ENCODE peak calls at places on chromosome 20, in six cellular contexts. L, R, J, Q, K and C are unnamed samples.

GRCh38 chr20:44033344-44033743 is 118.7 kb downstream of the TOX2 start:
- DNase-seq in L (no peak), R (no peak), J (no peak), Q (no peak), K (no peak), C (no peak)

GRCh38 chr20:8875586-8875985 is 193.3 kb upstream of the PLCB4 start:
- DNase-seq in L (no peak), R (no peak), J (no peak), Q (no peak), K (no peak), C (no peak)

GRCh38 chr20:3407426-3408250 is at the start of gene DNAAF9:
- DNase-seq in L (peak), R (peak), J (no peak), Q (peak), K (peak), C (peak)

GRCh38 chr20:47776639-47777038 is 8.6 kb downstream of the SULF2 start:
- DNase-seq in L (no peak), R (no peak), J (no peak), Q (no peak), K (no peak), C (no peak)

GRCh38 chr20:37911838-37912273 is 8.9 kb downstream of the VSTM2L start:
- DNase-seq in L (no peak), R (no peak), J (no peak), Q (peak), K (no peak), C (peak)

GRCh38 chr20:63049191-63049518 is 42.4 kb upstream of the BHLHE23 start:
- DNase-seq in L (no peak), R (no peak), J (no peak), Q (no peak), K (no peak), C (no peak)

GRCh38 chr20:63086421-63087235 is 79.9 kb upstream of the BHLHE23 start:
- DNase-seq in L (no peak), R (no peak), J (no peak), Q (no peak), K (no peak), C (no peak)

GRCh38 chr20:36399147-36399968 is 93.2 kb downstream of the DLGAP4 start:
- DNase-seq in L (peak), R (no peak), J (peak), Q (peak), K (no peak), C (peak)

GRCh38 chr20:20181322-20181721 is 129.0 kb downstream of the CFAP61 start:
- DNase-seq in L (no peak), R (no peak), J (no peak), Q (no peak), K (no peak), C (no peak)

GRCh38 chr20:54980321-54980960 is 505.0 kb downstream of the DOK5 start:
- DNase-seq in L (no peak), R (no peak), J (peak), Q (peak), K (no peak), C (peak)

GRCh38 chr20:58982406-58983114 is 1.5 kb downstream of the NELFCD start:
- DNase-seq in L (no peak), R (no peak), J (peak), Q (no peak), K (no peak), C (peak)

GRCh38 chr20:64051532-64052325 is 2.3 kb upstream of the SOX18 start:
- DNase-seq in L (no peak), R (no peak), J (no peak), Q (no peak), K (no peak), C (no peak)

GRCh38 chr20:57547250-57547649 is 13.7 kb upstream of the PCK1 start:
- DNase-seq in L (peak), R (no peak), J (no peak), Q (no peak), K (no peak), C (no peak)

GRCh38 chr20:51542894-51543788 is 622 bp upstream of the NFATC2 start:
- DNase-seq in L (no peak), R (no peak), J (no peak), Q (peak), K (no peak), C (peak)

GRCh38 chr20:22288156-22288555 is 296.2 kb downstream of the FOXA2 start:
- DNase-seq in L (no peak), R (no peak), J (no peak), Q (no peak), K (no peak), C (no peak)

GRCh38 chr20:63117661-63118302 is 98.1 kb downstream of the YTHDF1 start:
- DNase-seq in L (no peak), R (no peak), J (no peak), Q (no peak), K (no peak), C (no peak)

GRCh38 chr20:50680106-50680960 is 11.0 kb downstream of the RIPOR3 start:
- DNase-seq in L (no peak), R (no peak), J (no peak), Q (no peak), K (no peak), C (no peak)

GRCh38 chr20:24589381-24589780 is 120.0 kb downstream of the SYNDIG1 start:
- DNase-seq in L (no peak), R (no peak), J (no peak), Q (no peak), K (no peak), C (no peak)